ENCODE peak calls at places on chromosome 14, in ten cellular contexts. M is breast epithelium; T is neuronal stem cell; I is body of pancreas; W is K562; Q is effector memory CD4-positive, alpha-beta T cell; A is esophagus muscularis mucosa; V is mammary epithelial cell; L is HCT116; F is testis. B is an unnamed sample. For H3K4me1, the result is how much of the 10 kb centered on the place peaks cover.

GRCh38 chr14:74456684-74457083 is 30.7 kb upstream of the SYNDIG1L start:
- DNase-seq in M (no peak), T (no peak), I (no peak), W (no peak), Q (no peak), A (no peak), V (no peak), L (no peak), F (no peak), B (no peak)

GRCh38 chr14:21846227-21846885 is 172.7 kb upstream of the OR4E1 start:
- DNase-seq in M (no peak), T (peak), I (peak), W (peak), Q (peak), A (no peak), V (peak), L (no peak), F (peak), B (peak)

GRCh38 chr14:95049952-95050351 is 107.4 kb downstream of the DICER1 start:
- DNase-seq in M (no peak), T (no peak), I (no peak), W (no peak), Q (no peak), A (no peak), V (no peak), L (no peak), F (no peak), B (no peak)

GRCh38 chr14:90534091-90534837 is 137.4 kb downstream of the CALM1 start:
- DNase-seq in M (no peak), T (no peak), I (no peak), W (peak), Q (no peak), A (no peak), V (no peak), L (no peak), F (peak), B (no peak)

GRCh38 chr14:103207404-103208072 is 84.3 kb downstream of the TNFAIP2 start:
- DNase-seq in M (no peak), T (no peak), I (no peak), W (no peak), Q (no peak), A (no peak), V (no peak), L (no peak), F (peak), B (no peak)

GRCh38 chr14:104594310-104595046 is 10.1 kb downstream of the TMEM179 start:
- DNase-seq in M (no peak), T (no peak), I (no peak), W (no peak), Q (no peak), A (no peak), V (no peak), L (no peak), F (no peak), B (no peak)

GRCh38 chr14:69615471-69616407 is 4.3 kb downstream of the SUSD6 start:
- DNase-seq in M (peak), T (no peak), I (peak), W (peak), Q (peak), A (no peak), V (peak), L (no peak), F (peak), B (peak)

GRCh38 chr14:36690301-36691020 is 28.8 kb downstream of the PAX9 start:
- DNase-seq in M (no peak), T (no peak), I (no peak), W (no peak), Q (no peak), A (no peak), V (peak), L (no peak), F (no peak), B (no peak)

GRCh38 chr14:89493877-89494634 is 77.0 kb upstream of the FOXN3 start:
- DNase-seq in M (no peak), T (no peak), I (peak), W (no peak), Q (no peak), A (no peak), V (no peak), L (no peak), F (no peak), B (no peak)

GRCh38 chr14:74637184-74637562 is 25.1 kb upstream of the LTBP2 start:
- DNase-seq in M (no peak), T (no peak), I (no peak), W (no peak), Q (no peak), A (no peak), V (no peak), L (no peak), F (no peak), B (no peak)

GRCh38 chr14:22039938-22040780 is 366.5 kb upstream of the OR4E1 start:
- DNase-seq in M (no peak), T (no peak), I (no peak), W (no peak), Q (no peak), A (no peak), V (peak), L (peak), F (no peak), B (no peak)

GRCh38 chr14:86777950-86778602 is 1214.9 kb downstream of the GALC start:
- DNase-seq in M (no peak), T (no peak), I (no peak), W (no peak), Q (no peak), A (no peak), V (peak), L (no peak), F (no peak), B (no peak)

GRCh38 chr14:36279306-36280244 is 40.9 kb downstream of the MBIP start:
- DNase-seq in M (no peak), T (peak), I (no peak), W (no peak), Q (no peak), A (no peak), V (peak), L (no peak), F (no peak), B (no peak)

GRCh38 chr14:95133282-95133681 is 24.0 kb downstream of the DICER1 start:
- DNase-seq in M (no peak), T (peak), I (no peak), W (no peak), Q (no peak), A (no peak), V (no peak), L (no peak), F (no peak), B (no peak)

GRCh38 chr14:71488703-71489141 is 443.5 kb upstream of the RGS6 start:
- DNase-seq in M (no peak), T (no peak), I (no peak), W (no peak), Q (no peak), A (no peak), V (no peak), L (no peak), F (no peak), B (no peak)

GRCh38 chr14:72454388-72454787 is 439.5 kb downstream of the DPF3 start:
- DNase-seq in M (no peak), T (no peak), I (no peak), W (no peak), Q (no peak), A (no peak), V (no peak), L (no peak), F (no peak), B (no peak)

GRCh38 chr14:24365600-24366374 is 2.2 kb upstream of the NFATC4 start:
- DNase-seq in M (peak), T (peak), I (peak), W (no peak), Q (peak), A (peak), V (peak), L (peak), F (peak), B (peak)

GRCh38 chr14:36065831-36066230 is 110.7 kb downstream of the PTCSC3 start:
- DNase-seq in M (no peak), T (no peak), I (no peak), W (no peak), Q (no peak), A (no peak), V (no peak), L (no peak), F (no peak), B (no peak)

GRCh38 chr14:26596722-26597030 is 1.2 kb downstream of the NOVA1 start:
- DNase-seq in M (no peak), T (no peak), I (no peak), W (no peak), Q (no peak), A (no peak), V (no peak), L (no peak), F (peak), B (peak)

GRCh38 chr14:23894687-23895419 is 58.7 kb upstream of the DHRS4 start:
- DNase-seq in M (no peak), T (no peak), I (no peak), W (no peak), Q (no peak), A (peak), V (no peak), L (no peak), F (peak), B (no peak)

GRCh38 chr14:66345986-66346385 is 140.2 kb upstream of the CCDC196 start:
- DNase-seq in M (no peak), T (no peak), I (no peak), W (no peak), Q (no peak), A (no peak), V (no peak), L (no peak), F (no peak), B (no peak)

GRCh38 chr14:64266206-64266605 is 28.0 kb downstream of the ESR2 start:
- DNase-seq in M (no peak), T (no peak), I (no peak), W (peak), Q (no peak), A (no peak), V (peak), L (no peak), F (no peak), B (no peak)

GRCh38 chr14:34138175-34138574 is 187.3 kb upstream of the EGLN3 start:
- DNase-seq in M (no peak), T (no peak), I (no peak), W (no peak), Q (no peak), A (no peak), V (no peak), L (no peak), F (no peak), B (no peak)

GRCh38 chr14:50924848-50925247 is 19.4 kb downstream of the PYGL start:
- DNase-seq in M (no peak), T (no peak), I (no peak), W (no peak), Q (no peak), A (no peak), V (no peak), L (no peak), F (no peak), B (no peak)

GRCh38 chr14:50917449-50917848 is 26.8 kb downstream of the PYGL start:
- DNase-seq in M (no peak), T (no peak), I (no peak), W (peak), Q (no peak), A (no peak), V (no peak), L (no peak), F (no peak), B (no peak)

GRCh38 chr14:50924236-50924635 is 20.0 kb downstream of the PYGL start:
- DNase-seq in M (no peak), T (no peak), I (no peak), W (no peak), Q (no peak), A (no peak), V (no peak), L (no peak), F (no peak), B (no peak)

GRCh38 chr14:50920482-50921225 is 23.6 kb downstream of the PYGL start:
- DNase-seq in M (no peak), T (peak), I (no peak), W (no peak), Q (no peak), A (peak), V (no peak), L (no peak), F (no peak), B (no peak)
- H3K4me1 ChIP-seq in M (under half), T (under half), I (under half), W (under half), Q (under half), A (under half), V (under half), L (under half), F (under half), B (under half)

GRCh38 chr14:54654600-54654999 is 87.7 kb downstream of the SAMD4A start:
- DNase-seq in M (no peak), T (no peak), I (no peak), W (no peak), Q (no peak), A (no peak), V (no peak), L (no peak), F (no peak), B (no peak)
- H3K4me1 ChIP-seq in M (under half), T (under half), I (under half), W (under half), Q (under half), A (half or more), V (half or more), L (half or more), F (under half), B (under half)

GRCh38 chr14:52950410-52950897 is 396 bp downstream of the FERMT2 start:
- DNase-seq in M (peak), T (peak), I (peak), W (no peak), Q (no peak), A (peak), V (peak), L (no peak), F (peak), B (peak)

GRCh38 chr14:52949711-52950409 is 990 bp downstream of the FERMT2 start:
- DNase-seq in M (no peak), T (no peak), I (peak), W (no peak), Q (no peak), A (no peak), V (peak), L (no peak), F (peak), B (peak)

GRCh38 chr14:52949249-52949648 is 1.6 kb downstream of the FERMT2 start:
- DNase-seq in M (no peak), T (no peak), I (no peak), W (no peak), Q (no peak), A (no peak), V (no peak), L (no peak), F (no peak), B (no peak)

GRCh38 chr14:52951730-52952481 is 1.1 kb upstream of the FERMT2 start:
- DNase-seq in M (peak), T (no peak), I (peak), W (peak), Q (no peak), A (peak), V (peak), L (peak), F (peak), B (no peak)

DNA sequence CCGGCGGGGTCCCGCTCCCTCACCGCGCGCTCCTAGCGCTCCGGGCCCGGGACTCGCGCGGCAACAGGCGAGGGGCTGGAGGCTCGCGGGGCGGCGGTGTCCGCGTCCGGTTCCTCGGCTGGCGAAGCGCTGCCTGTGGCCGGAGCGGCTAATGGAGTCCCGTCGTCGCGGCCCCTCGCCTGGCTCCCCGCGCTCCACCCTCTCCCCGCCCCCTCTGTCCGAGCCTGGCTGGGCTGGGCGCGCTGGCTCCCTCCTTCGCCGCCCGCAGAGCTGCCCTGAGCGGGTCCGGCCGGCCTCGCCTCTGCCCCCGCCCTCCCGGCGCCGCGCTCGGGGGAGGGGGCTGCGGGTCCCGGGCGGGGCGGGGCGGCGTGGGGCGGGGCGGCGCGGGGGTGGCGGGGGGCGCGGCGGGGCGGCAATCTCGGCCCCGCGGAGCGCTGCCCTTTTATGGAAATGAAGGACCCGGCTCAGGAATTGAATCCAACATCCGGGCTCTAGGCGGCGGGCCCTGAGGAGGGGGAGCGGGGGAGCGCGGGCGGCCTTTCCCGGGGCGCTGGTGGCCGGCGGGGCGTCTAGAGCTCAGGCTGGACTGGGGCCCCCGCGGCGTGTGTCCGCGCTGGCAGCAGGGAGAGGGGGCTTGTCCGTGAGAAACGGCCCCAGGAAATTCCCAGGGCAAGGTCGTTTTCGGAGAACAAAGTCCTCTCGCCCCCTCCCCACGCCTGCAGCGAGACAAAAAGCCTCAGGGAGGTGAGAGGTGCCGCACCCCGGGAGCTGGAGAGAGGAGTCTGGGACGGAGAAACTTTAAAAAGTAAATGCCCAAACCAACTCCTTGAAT is at the start of gene FERMT2:
- DNase-seq in M (peak), T (peak), I (peak), W (peak), Q (peak), A (peak), V (peak), L (peak), F (peak), B (peak)
- H3K4me1 ChIP-seq in M (under half), T (under half), I (under half), W (under half), Q (under half), A (under half), V (under half), L (under half), F (under half), B (under half)

GRCh38 chr14:68401855-68402254 is 391.0 kb downstream of the ZFP36L1 start:
- DNase-seq in M (no peak), T (no peak), I (no peak), W (no peak), Q (no peak), A (no peak), V (no peak), L (no peak), F (no peak), B (no peak)

GRCh38 chr14:68404652-68405183 is 388.1 kb downstream of the ZFP36L1 start:
- DNase-seq in M (no peak), T (no peak), I (no peak), W (peak), Q (no peak), A (no peak), V (no peak), L (no peak), F (no peak), B (no peak)

GRCh38 chr14:68402525-68403101 is 390.3 kb downstream of the ZFP36L1 start:
- DNase-seq in M (no peak), T (no peak), I (no peak), W (no peak), Q (no peak), A (no peak), V (no peak), L (no peak), F (no peak), B (no peak)

GRCh38 chr14:68403794-68404522 is 388.9 kb downstream of the ZFP36L1 start:
- DNase-seq in M (no peak), T (no peak), I (no peak), W (no peak), Q (no peak), A (no peak), V (no peak), L (no peak), F (no peak), B (no peak)

GRCh38 chr14:68403191-68403781 is 389.6 kb downstream of the ZFP36L1 start:
- DNase-seq in M (no peak), T (no peak), I (no peak), W (no peak), Q (no peak), A (no peak), V (no peak), L (no peak), F (no peak), B (no peak)
- H3K4me1 ChIP-seq in M (under half), T (under half), I (under half), W (under half), Q (under half), A (under half), V (half or more), L (under half), F (under half), B (under half)

DNA sequence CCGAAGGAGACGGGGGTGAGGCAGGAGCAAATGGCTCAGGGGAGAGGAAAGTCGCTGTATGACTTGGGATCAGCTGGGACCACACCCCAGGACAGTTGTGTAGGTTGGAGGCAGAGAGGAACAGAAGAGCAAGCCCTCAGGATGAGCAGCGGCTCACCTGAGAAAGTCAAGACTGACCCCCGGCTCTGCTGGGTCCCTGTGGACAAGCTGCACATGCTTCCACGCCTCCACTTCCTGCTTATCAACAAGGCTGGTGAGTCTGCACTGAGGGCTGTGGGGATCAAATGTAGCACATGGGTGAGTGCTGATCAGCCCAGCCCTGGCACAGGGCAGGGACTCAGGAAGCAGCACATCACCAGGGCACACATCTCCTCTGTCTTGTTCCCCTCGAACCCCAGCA is 92.1 kb downstream of the CHGA start:
- DNase-seq in M (no peak), T (no peak), I (no peak), W (no peak), Q (no peak), A (no peak), V (no peak), L (no peak), F (no peak), B (no peak)
- H3K4me1 ChIP-seq in M (under half), T (under half), I (under half), W (under half), Q (under half), A (half or more), V (under half), L (under half), F (half or more), B (under half)

GRCh38 chr14:99195602-99196309 is 76.2 kb downstream of the BCL11B start:
- DNase-seq in M (no peak), T (no peak), I (peak), W (no peak), Q (no peak), A (no peak), V (no peak), L (no peak), F (no peak), B (peak)
- H3K4me1 ChIP-seq in M (under half), T (under half), I (under half), W (under half), Q (half or more), A (under half), V (under half), L (under half), F (under half), B (under half)

B was measured in left lung.